ENCODE peak calls at places on chromosomes 11 and 22, in four cellular contexts. One of them, this sample, is unnamed.
A peak's percentile ranks its signal among the peaks of the same experiment; 100 is the strongest.

GRCh38 chr11:108027057-108027456 is 18.4 kb downstream of the CUL5 start:
- DNase-seq in A549: peak; percentile 13
- DNase-seq in astrocyte: no peak
- DNase-seq in NCI-H2171 treated with DMSO at 0.1 percent for 48 hours: no peak
- DNase-seq in this sample: no peak

GRCh38 chr22:29733362-29734322 is 13.8 kb downstream of the CABP7 start:
- DNase-seq in A549: no peak
- DNase-seq in astrocyte: no peak
- DNase-seq in NCI-H2171 treated with DMSO at 0.1 percent for 48 hours: peak; percentile 90
- DNase-seq in this sample: no peak

GRCh38 chr11:11777897-11778296 is 63.9 kb upstream of the USP47 start:
- DNase-seq in A549: no peak
- DNase-seq in astrocyte: no peak
- DNase-seq in NCI-H2171 treated with DMSO at 0.1 percent for 48 hours: no peak
- DNase-seq in this sample: no peak

GRCh38 chr11:17743808-17744119 is 9.2 kb downstream of the KCNC1 start:
- DNase-seq in A549: no peak
- DNase-seq in astrocyte: peak; percentile 75
- DNase-seq in NCI-H2171 treated with DMSO at 0.1 percent for 48 hours: no peak
- DNase-seq in this sample: no peak

GRCh38 chr11:94767701-94768601 is at the start of gene AMOTL1:
- DNase-seq in A549: peak; percentile 74
- DNase-seq in astrocyte: peak; percentile 70
- DNase-seq in NCI-H2171 treated with DMSO at 0.1 percent for 48 hours: no peak
- DNase-seq in this sample: peak; percentile 84

GRCh38 chr11:19160839-19161238 is 40.9 kb downstream of the CSRP3 start:
- DNase-seq in A549: peak; percentile 13
- DNase-seq in astrocyte: no peak
- DNase-seq in NCI-H2171 treated with DMSO at 0.1 percent for 48 hours: no peak
- DNase-seq in this sample: no peak

GRCh38 chr11:8765294-8765693 is 82.7 kb downstream of the RPL27A start:
- DNase-seq in A549: peak; percentile 14
- DNase-seq in astrocyte: peak; percentile 87
- DNase-seq in NCI-H2171 treated with DMSO at 0.1 percent for 48 hours: no peak
- DNase-seq in this sample: peak; percentile 57

GRCh38 chr11:106961518-106961917 is 56.8 kb downstream of the GUCY1A2 start:
- DNase-seq in A549: peak; percentile 53
- DNase-seq in astrocyte: peak; percentile 92
- DNase-seq in NCI-H2171 treated with DMSO at 0.1 percent for 48 hours: no peak
- DNase-seq in this sample: peak; percentile 89

GRCh38 chr22:48496226-48496845 is 1331.3 kb downstream of the BRD1 start:
- DNase-seq in A549: no peak
- DNase-seq in astrocyte: no peak
- DNase-seq in NCI-H2171 treated with DMSO at 0.1 percent for 48 hours: no peak
- DNase-seq in this sample: no peak